ENCODE peak calls at places on chromosomes 11 and 22, in nine cellular contexts. One of them, this sample, is unnamed.

GRCh38 chr11:110187731-110188130 is 94.5 kb downstream of the ZC3H12C start:
- DNase-seq in activated CD4-positive, CD25-positive, alpha-beta regulatory T cell treated with anti-CD3 and anti-CD28 coated beads, Interleukin-2, amount 50 U/mL, for 72 hours: no peak
- DNase-seq in posterior vena cava: peak
- DNase-seq in AG04450: no peak
- DNase-seq in mucosa of gallbladder: no peak
- DNase-seq in NCI-H1048: no peak
- DNase-seq in progenitor cell of endocrine pancreas: no peak
- DNase-seq in EL: no peak
- DNase-seq in activated CD4-positive, alpha-beta T cell treated with anti-CD3 and anti-CD28 coated beads for 48 hours: no peak
- DNase-seq in this sample: no peak

GRCh38 chr22:19674129-19674928 is 40.0 kb upstream of the SEPTIN5 start:
- DNase-seq in AG04450: no peak
- DNase-seq in progenitor cell of endocrine pancreas: no peak
- DNase-seq in EL: no peak
- DNase-seq in NCI-H1048: no peak
- DNase-seq in mucosa of gallbladder: no peak
- DNase-seq in posterior vena cava: no peak
- DNase-seq in activated CD4-positive, CD25-positive, alpha-beta regulatory T cell treated with anti-CD3 and anti-CD28 coated beads, Interleukin-2, amount 50 U/mL, for 72 hours: peak
- DNase-seq in activated CD4-positive, alpha-beta T cell treated with anti-CD3 and anti-CD28 coated beads for 48 hours: no peak
- DNase-seq in this sample: no peak

GRCh38 chr11:95911369-95911759 is 12.5 kb downstream of the MTMR2 start:
- DNase-seq in progenitor cell of endocrine pancreas: no peak
- DNase-seq in activated CD4-positive, alpha-beta T cell treated with anti-CD3 and anti-CD28 coated beads for 48 hours: no peak
- DNase-seq in NCI-H1048: no peak
- DNase-seq in activated CD4-positive, CD25-positive, alpha-beta regulatory T cell treated with anti-CD3 and anti-CD28 coated beads, Interleukin-2, amount 50 U/mL, for 72 hours: no peak
- DNase-seq in EL: no peak
- DNase-seq in posterior vena cava: no peak
- DNase-seq in AG04450: no peak
- DNase-seq in mucosa of gallbladder: no peak
- DNase-seq in this sample: no peak

GRCh38 chr11:18379201-18379600 is 15.2 kb upstream of the LDHA start:
- DNase-seq in NCI-H1048: no peak
- DNase-seq in posterior vena cava: no peak
- DNase-seq in activated CD4-positive, alpha-beta T cell treated with anti-CD3 and anti-CD28 coated beads for 48 hours: no peak
- DNase-seq in EL: no peak
- DNase-seq in mucosa of gallbladder: no peak
- DNase-seq in activated CD4-positive, CD25-positive, alpha-beta regulatory T cell treated with anti-CD3 and anti-CD28 coated beads, Interleukin-2, amount 50 U/mL, for 72 hours: no peak
- DNase-seq in progenitor cell of endocrine pancreas: no peak
- DNase-seq in AG04450: no peak
- DNase-seq in this sample: no peak

GRCh38 chr22:19464975-19465374 is 14.0 kb downstream of the UFD1 start:
- DNase-seq in activated CD4-positive, alpha-beta T cell treated with anti-CD3 and anti-CD28 coated beads for 48 hours: no peak
- DNase-seq in activated CD4-positive, CD25-positive, alpha-beta regulatory T cell treated with anti-CD3 and anti-CD28 coated beads, Interleukin-2, amount 50 U/mL, for 72 hours: no peak
- DNase-seq in mucosa of gallbladder: no peak
- DNase-seq in NCI-H1048: no peak
- DNase-seq in EL: no peak
- DNase-seq in AG04450: no peak
- DNase-seq in progenitor cell of endocrine pancreas: no peak
- DNase-seq in posterior vena cava: no peak
- DNase-seq in this sample: no peak

GRCh38 chr11:35892166-35892565 is 51.7 kb upstream of the LDLRAD3 start:
- DNase-seq in activated CD4-positive, alpha-beta T cell treated with anti-CD3 and anti-CD28 coated beads for 48 hours: no peak
- DNase-seq in AG04450: no peak
- DNase-seq in progenitor cell of endocrine pancreas: no peak
- DNase-seq in EL: no peak
- DNase-seq in mucosa of gallbladder: no peak
- DNase-seq in posterior vena cava: no peak
- DNase-seq in NCI-H1048: no peak
- DNase-seq in activated CD4-positive, CD25-positive, alpha-beta regulatory T cell treated with anti-CD3 and anti-CD28 coated beads, Interleukin-2, amount 50 U/mL, for 72 hours: no peak
- DNase-seq in this sample: no peak

GRCh38 chr11:129225190-129225589 is 33.1 kb upstream of the ARHGAP32 start:
- DNase-seq in posterior vena cava: no peak
- DNase-seq in NCI-H1048: no peak
- DNase-seq in EL: peak
- DNase-seq in activated CD4-positive, CD25-positive, alpha-beta regulatory T cell treated with anti-CD3 and anti-CD28 coated beads, Interleukin-2, amount 50 U/mL, for 72 hours: no peak
- DNase-seq in mucosa of gallbladder: no peak
- DNase-seq in progenitor cell of endocrine pancreas: no peak
- DNase-seq in activated CD4-positive, alpha-beta T cell treated with anti-CD3 and anti-CD28 coated beads for 48 hours: no peak
- DNase-seq in AG04450: peak
- DNase-seq in this sample: no peak

GRCh38 chr22:19619144-19620009 is 94.9 kb upstream of the SEPTIN5 start:
- DNase-seq in EL: no peak
- DNase-seq in activated CD4-positive, CD25-positive, alpha-beta regulatory T cell treated with anti-CD3 and anti-CD28 coated beads, Interleukin-2, amount 50 U/mL, for 72 hours: no peak
- DNase-seq in mucosa of gallbladder: no peak
- DNase-seq in posterior vena cava: peak
- DNase-seq in activated CD4-positive, alpha-beta T cell treated with anti-CD3 and anti-CD28 coated beads for 48 hours: no peak
- DNase-seq in AG04450: no peak
- DNase-seq in NCI-H1048: no peak
- DNase-seq in progenitor cell of endocrine pancreas: no peak
- DNase-seq in this sample: no peak

GRCh38 chr11:100640646-100641045 is 46.4 kb upstream of the ARHGAP42 start:
- DNase-seq in progenitor cell of endocrine pancreas: no peak
- DNase-seq in AG04450: no peak
- DNase-seq in EL: no peak
- DNase-seq in activated CD4-positive, CD25-positive, alpha-beta regulatory T cell treated with anti-CD3 and anti-CD28 coated beads, Interleukin-2, amount 50 U/mL, for 72 hours: no peak
- DNase-seq in mucosa of gallbladder: no peak
- DNase-seq in posterior vena cava: no peak
- DNase-seq in NCI-H1048: no peak
- DNase-seq in activated CD4-positive, alpha-beta T cell treated with anti-CD3 and anti-CD28 coated beads for 48 hours: no peak
- DNase-seq in this sample: no peak

GRCh38 chr11:128201801-128202200 is 385.6 kb downstream of the ETS1 start:
- DNase-seq in activated CD4-positive, alpha-beta T cell treated with anti-CD3 and anti-CD28 coated beads for 48 hours: no peak
- DNase-seq in activated CD4-positive, CD25-positive, alpha-beta regulatory T cell treated with anti-CD3 and anti-CD28 coated beads, Interleukin-2, amount 50 U/mL, for 72 hours: no peak
- DNase-seq in mucosa of gallbladder: no peak
- DNase-seq in EL: no peak
- DNase-seq in NCI-H1048: peak
- DNase-seq in AG04450: no peak
- DNase-seq in posterior vena cava: no peak
- DNase-seq in progenitor cell of endocrine pancreas: no peak
- DNase-seq in this sample: no peak

GRCh38 chr11:8067929-8068575 is 13.0 kb upstream of the TUB start:
- DNase-seq in mucosa of gallbladder: no peak
- DNase-seq in activated CD4-positive, alpha-beta T cell treated with anti-CD3 and anti-CD28 coated beads for 48 hours: no peak
- DNase-seq in posterior vena cava: no peak
- DNase-seq in AG04450: no peak
- DNase-seq in NCI-H1048: no peak
- DNase-seq in activated CD4-positive, CD25-positive, alpha-beta regulatory T cell treated with anti-CD3 and anti-CD28 coated beads, Interleukin-2, amount 50 U/mL, for 72 hours: no peak
- DNase-seq in EL: no peak
- DNase-seq in progenitor cell of endocrine pancreas: no peak
- DNase-seq in this sample: no peak

GRCh38 chr11:119795231-119795630 is 66.2 kb upstream of the NECTIN1 start:
- DNase-seq in EL: peak
- DNase-seq in NCI-H1048: no peak
- DNase-seq in activated CD4-positive, alpha-beta T cell treated with anti-CD3 and anti-CD28 coated beads for 48 hours: no peak
- DNase-seq in activated CD4-positive, CD25-positive, alpha-beta regulatory T cell treated with anti-CD3 and anti-CD28 coated beads, Interleukin-2, amount 50 U/mL, for 72 hours: no peak
- DNase-seq in AG04450: peak
- DNase-seq in progenitor cell of endocrine pancreas: no peak
- DNase-seq in mucosa of gallbladder: no peak
- DNase-seq in posterior vena cava: peak
- DNase-seq in this sample: no peak

GRCh38 chr11:71563401-71563800 is 2.0 kb upstream of the KRTAP5-10 start:
- DNase-seq in progenitor cell of endocrine pancreas: no peak
- DNase-seq in posterior vena cava: peak
- DNase-seq in mucosa of gallbladder: peak
- DNase-seq in activated CD4-positive, alpha-beta T cell treated with anti-CD3 and anti-CD28 coated beads for 48 hours: peak
- DNase-seq in activated CD4-positive, CD25-positive, alpha-beta regulatory T cell treated with anti-CD3 and anti-CD28 coated beads, Interleukin-2, amount 50 U/mL, for 72 hours: no peak
- DNase-seq in NCI-H1048: no peak
- DNase-seq in EL: peak
- DNase-seq in AG04450: no peak
- DNase-seq in this sample: no peak

GRCh38 chr11:82896183-82896582 is 4.0 kb downstream of the PRCP start:
- DNase-seq in posterior vena cava: no peak
- DNase-seq in progenitor cell of endocrine pancreas: no peak
- DNase-seq in EL: no peak
- DNase-seq in activated CD4-positive, alpha-beta T cell treated with anti-CD3 and anti-CD28 coated beads for 48 hours: no peak
- DNase-seq in mucosa of gallbladder: no peak
- DNase-seq in NCI-H1048: no peak
- DNase-seq in AG04450: no peak
- DNase-seq in activated CD4-positive, CD25-positive, alpha-beta regulatory T cell treated with anti-CD3 and anti-CD28 coated beads, Interleukin-2, amount 50 U/mL, for 72 hours: no peak
- DNase-seq in this sample: no peak

GRCh38 chr11:63839508-63840355 is 822 bp downstream of the MARK2 start:
- DNase-seq in activated CD4-positive, CD25-positive, alpha-beta regulatory T cell treated with anti-CD3 and anti-CD28 coated beads, Interleukin-2, amount 50 U/mL, for 72 hours: peak
- DNase-seq in activated CD4-positive, alpha-beta T cell treated with anti-CD3 and anti-CD28 coated beads for 48 hours: peak
- DNase-seq in EL: peak
- DNase-seq in mucosa of gallbladder: no peak
- DNase-seq in NCI-H1048: no peak
- DNase-seq in AG04450: no peak
- DNase-seq in progenitor cell of endocrine pancreas: no peak
- DNase-seq in posterior vena cava: peak
- DNase-seq in this sample: no peak

GRCh38 chr11:111465400-111465799 is 46.8 kb downstream of the BTG4 start:
- DNase-seq in activated CD4-positive, CD25-positive, alpha-beta regulatory T cell treated with anti-CD3 and anti-CD28 coated beads, Interleukin-2, amount 50 U/mL, for 72 hours: no peak
- DNase-seq in EL: peak
- DNase-seq in NCI-H1048: no peak
- DNase-seq in AG04450: no peak
- DNase-seq in posterior vena cava: no peak
- DNase-seq in mucosa of gallbladder: no peak
- DNase-seq in progenitor cell of endocrine pancreas: no peak
- DNase-seq in activated CD4-positive, alpha-beta T cell treated with anti-CD3 and anti-CD28 coated beads for 48 hours: no peak
- DNase-seq in this sample: no peak

GRCh38 chr11:57249384-57250319 is 12.6 kb upstream of the APLNR start:
- DNase-seq in AG04450: peak
- DNase-seq in activated CD4-positive, CD25-positive, alpha-beta regulatory T cell treated with anti-CD3 and anti-CD28 coated beads, Interleukin-2, amount 50 U/mL, for 72 hours: peak
- DNase-seq in progenitor cell of endocrine pancreas: peak
- DNase-seq in posterior vena cava: peak
- DNase-seq in activated CD4-positive, alpha-beta T cell treated with anti-CD3 and anti-CD28 coated beads for 48 hours: peak
- DNase-seq in NCI-H1048: peak
- DNase-seq in mucosa of gallbladder: peak
- DNase-seq in EL: peak
- DNase-seq in this sample: peak

GRCh38 chr11:113562981-113563461 is 87.8 kb upstream of the DRD2 start:
- DNase-seq in activated CD4-positive, CD25-positive, alpha-beta regulatory T cell treated with anti-CD3 and anti-CD28 coated beads, Interleukin-2, amount 50 U/mL, for 72 hours: no peak
- DNase-seq in mucosa of gallbladder: no peak
- DNase-seq in posterior vena cava: no peak
- DNase-seq in AG04450: no peak
- DNase-seq in EL: peak
- DNase-seq in activated CD4-positive, alpha-beta T cell treated with anti-CD3 and anti-CD28 coated beads for 48 hours: no peak
- DNase-seq in progenitor cell of endocrine pancreas: no peak
- DNase-seq in NCI-H1048: no peak
- DNase-seq in this sample: no peak

GRCh38 chr11:120563698-120564572 is 52.4 kb downstream of the GRIK4 start:
- DNase-seq in EL: no peak
- DNase-seq in activated CD4-positive, CD25-positive, alpha-beta regulatory T cell treated with anti-CD3 and anti-CD28 coated beads, Interleukin-2, amount 50 U/mL, for 72 hours: no peak
- DNase-seq in AG04450: no peak
- DNase-seq in activated CD4-positive, alpha-beta T cell treated with anti-CD3 and anti-CD28 coated beads for 48 hours: no peak
- DNase-seq in posterior vena cava: peak
- DNase-seq in NCI-H1048: no peak
- DNase-seq in mucosa of gallbladder: no peak
- DNase-seq in progenitor cell of endocrine pancreas: peak
- DNase-seq in this sample: peak

This sample was measured in sciatic nerve.